ENCODE peak calls at places on chromosomes 13 and 19, in six cellular contexts. Q, V, A, B, E and F are unnamed samples.

GRCh38 chr19:1418951-1419735 is 11.8 kb downstream of the DAZAP1 start:
- DNase-seq in B (no peak), A (no peak), E (no peak), V (no peak), Q (no peak), F (no peak)

GRCh38 chr19:54063350-54064078 is at the start of gene VSTM1:
- DNase-seq in Q (no peak), V (no peak), A (no peak), E (no peak), B (no peak), F (no peak)

GRCh38 chr19:53631949-53632407 is at the start of gene DPRX:
- DNase-seq in A (no peak), E (no peak), V (no peak), B (no peak), Q (no peak), F (no peak)

GRCh38 chr13:110949628-110950027 is 34.8 kb upstream of the ANKRD10 start:
- DNase-seq in Q (no peak), A (no peak), V (no peak), B (no peak), E (no peak), F (no peak)

GRCh38 chr19:41195675-41196497 is 2.9 kb downstream of the CYP2S1 start:
- DNase-seq in V (no peak), E (peak; percentile 66), B (no peak), A (no peak), Q (no peak), F (no peak)

GRCh38 chr19:6773323-6773931 is 919 bp downstream of the VAV1 start:
- DNase-seq in B (no peak), Q (no peak), V (no peak), A (no peak), E (peak; percentile 69), F (no peak)

GRCh38 chr13:79866436-79866835 is 385.5 kb downstream of the NDFIP2 start:
- DNase-seq in A (no peak), V (no peak), Q (no peak), B (no peak), E (no peak), F (no peak)

GRCh38 chr19:2199215-2199614 is 35.5 kb downstream of the DOT1L start:
- DNase-seq in A (no peak), E (no peak), V (no peak), Q (no peak), B (peak; percentile 55), F (no peak)

GRCh38 chr19:56141416-56141992 is 417 bp downstream of the ZNF444 start:
- DNase-seq in A (no peak), Q (no peak), V (no peak), B (no peak), E (no peak), F (no peak)

GRCh38 chr13:99617474-99618255 is 116.4 kb downstream of the TM9SF2 start:
- DNase-seq in Q (peak; percentile 41), V (no peak), A (no peak), E (peak; percentile 37), B (peak; percentile 62), F (no peak)

GRCh38 chr13:97139704-97140103 is 82.4 kb upstream of the MBNL2 start:
- DNase-seq in V (no peak), A (no peak), Q (no peak), B (no peak), E (no peak), F (no peak)

GRCh38 chr13:49367640-49368431 is 76.0 kb downstream of the CAB39L start:
- DNase-seq in Q (no peak), B (no peak), A (no peak), E (no peak), V (no peak), F (no peak)

GRCh38 chr13:36413161-36413560 is 19.1 kb upstream of the CCNA1 start:
- DNase-seq in A (no peak), Q (no peak), E (no peak), V (no peak), B (no peak), F (no peak)

GRCh38 chr19:56678205-56678604 is 6.6 kb upstream of the ZNF835 start:
- DNase-seq in A (no peak), B (no peak), E (no peak), Q (no peak), V (no peak), F (no peak)

GRCh38 chr19:3849092-3849491 is 19.7 kb downstream of the ZFR2 start:
- DNase-seq in V (no peak), B (peak; percentile 48), Q (no peak), E (no peak), A (no peak), F (no peak)

GRCh38 chr13:99347911-99348451 is 40.8 kb upstream of the GPR183 start:
- DNase-seq in A (peak; percentile 71), E (no peak), V (no peak), B (no peak), Q (no peak), F (no peak)

GRCh38 chr19:50933640-50934039 is 19.2 kb downstream of the KLK5 start:
- DNase-seq in Q (no peak), B (no peak), E (no peak), A (no peak), V (peak; percentile 93), F (no peak)

GRCh38 chr19:36436531-36436930 is 18.1 kb upstream of the ZFP82 start:
- DNase-seq in B (no peak), Q (no peak), E (peak; percentile 27), A (no peak), V (peak; percentile 64), F (no peak)

GRCh38 chr19:48627211-48627864 is 8.0 kb downstream of the SPHK2 start:
- DNase-seq in Q (no peak), A (no peak), E (no peak), V (peak; percentile 92), B (no peak), F (no peak)

GRCh38 chr19:40960062-40960685 is 30.9 kb upstream of the CYP2B6 start:
- DNase-seq in B (no peak), Q (no peak), E (no peak), A (no peak), V (peak; percentile 38), F (no peak)

GRCh38 chr13:35160921-35161320 is 218.9 kb downstream of the NBEA start:
- DNase-seq in A (no peak), E (no peak), B (no peak), V (no peak), Q (no peak), F (no peak)

GRCh38 chr13:87982436-87982835 is 311.3 kb downstream of the SLITRK5 start:
- DNase-seq in E (no peak), A (no peak), B (no peak), V (no peak), Q (no peak), F (no peak)

GRCh38 chr13:21812192-21812626 is 141.3 kb downstream of the FGF9 start:
- DNase-seq in E (no peak), Q (no peak), V (no peak), B (peak; percentile 23), A (no peak), F (no peak)

GRCh38 chr19:5030136-5030820 is 61.4 kb downstream of the KDM4B start:
- DNase-seq in E (no peak), V (no peak), Q (no peak), A (no peak), B (no peak), F (no peak)
- TF ChIP-seq CTCF in E (no peak), V (no peak), Q (no peak), A (no peak), B (no peak), F (no peak)

GRCh38 chr13:40668335-40668734 is 1.9 kb upstream of the FOXO1 start:
- DNase-seq in A (peak; percentile 53), V (no peak), B (peak; percentile 13), Q (peak; percentile 63), E (peak; percentile 60), F (no peak)
- TF ChIP-seq CTCF in A (peak; percentile 62), V (no peak), B (peak; percentile 26), Q (peak; percentile 57), E (peak; percentile 66), F (no peak)

DNA sequence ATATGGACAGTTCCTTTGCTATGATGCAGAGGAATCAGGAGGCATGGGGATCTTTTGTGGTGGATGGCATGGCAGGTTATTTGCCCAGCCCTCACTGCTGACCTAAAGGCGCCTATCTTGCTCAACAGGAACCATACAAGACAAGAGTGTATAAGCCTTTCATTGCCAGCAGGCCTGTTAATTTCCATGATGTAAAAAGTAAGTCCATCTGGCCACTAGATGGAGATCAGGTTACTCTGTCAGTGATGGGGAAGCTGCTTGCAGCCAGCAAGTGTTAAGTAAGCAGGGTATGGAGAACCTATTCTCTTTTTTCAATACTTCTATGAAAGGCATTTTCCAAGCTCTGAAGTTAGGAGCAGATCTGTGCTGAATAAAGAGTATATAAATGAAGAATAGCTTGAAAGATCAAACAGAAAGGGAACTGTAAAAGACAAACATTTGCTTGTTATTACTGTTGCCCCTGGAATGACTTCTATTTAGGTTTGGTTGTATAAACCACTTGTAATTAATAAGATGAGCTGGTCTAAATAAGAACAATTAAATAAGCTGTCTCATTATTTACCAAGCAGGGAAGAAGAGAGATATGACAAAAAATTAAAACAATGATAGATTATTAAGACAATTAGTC is 210.9 kb downstream of the RGCC start:
- DNase-seq in Q (peak; percentile 70), B (peak; percentile 31), V (peak; percentile 88), A (peak; percentile 80), E (peak; percentile 55), F (no peak)
- TF ChIP-seq CTCF in Q (peak; percentile 90), B (peak; percentile 64), V (peak; percentile 76), A (peak; percentile 64), E (peak; percentile 70), F (no peak)

GRCh38 chr13:30845297-30846214 is 60.5 kb upstream of the MEDAG start:
- DNase-seq in E (no peak), B (no peak), A (no peak), V (no peak), Q (no peak), F (no peak)

GRCh38 chr13:30848332-30849027 is 57.6 kb upstream of the MEDAG start:
- DNase-seq in E (no peak), Q (no peak), A (no peak), B (no peak), V (no peak), F (no peak)

GRCh38 chr13:30847697-30848307 is 58.3 kb upstream of the MEDAG start:
- DNase-seq in Q (no peak), E (no peak), A (no peak), V (no peak), B (no peak), F (no peak)

GRCh38 chr13:30846311-30846710 is 59.8 kb upstream of the MEDAG start:
- DNase-seq in B (no peak), V (peak; percentile 55), A (no peak), E (no peak), Q (no peak), F (no peak)

GRCh38 chr13:30846844-30847243 is 59.2 kb upstream of the MEDAG start:
- DNase-seq in Q (no peak), E (no peak), V (no peak), B (no peak), A (no peak), F (no peak)
- TF ChIP-seq CTCF in Q (no peak), E (no peak), V (no peak), B (no peak), A (no peak), F (no peak)

GRCh38 chr13:106815545-106815944 is 247.6 kb upstream of the ARGLU1 start:
- DNase-seq in A (no peak), B (no peak), Q (no peak), V (no peak), E (no peak), F (no peak)
- TF ChIP-seq CTCF in A (no peak), B (no peak), Q (no peak), V (no peak), E (no peak), F (no peak)

GRCh38 chr19:17391371-17392151 is 2.4 kb downstream of the CCDC194 start:
- DNase-seq in V (no peak), A (no peak), B (no peak), E (no peak), Q (no peak), F (no peak)
- TF ChIP-seq CTCF in V (no peak), A (no peak), B (no peak), E (no peak), Q (no peak), F (no peak)